ENCODE peak calls at places on chromosomes 13 and 19, in five cellular contexts. M is transverse colon; H is spleen; X is effector memory CD4-positive, alpha-beta T cell; O is left ventricle myocardium inferior. Q is an unnamed sample. For H3K36me3 and H3K4me1, the result is how much of the 10 kb centered on the place peaks cover.

GRCh38 chr13:79987323-79987722 is 353.6 kb downstream of the SPRY2 start:
- DNase-seq in M (no peak), H (no peak), X (no peak), O (no peak), Q (no peak)

GRCh38 chr13:67133476-67133875 is 96.7 kb downstream of the PCDH9 start:
- DNase-seq in M (no peak), H (no peak), X (no peak), O (no peak), Q (no peak)

GRCh38 chr13:113113846-113114271 is 8.3 kb downstream of the F7 start:
- DNase-seq in M (peak), H (peak), X (no peak), O (no peak), Q (no peak)

GRCh38 chr13:100544866-100545683 is 43.5 kb downstream of the GGACT start:
- DNase-seq in M (no peak), H (no peak), X (no peak), O (peak), Q (no peak)

GRCh38 chr13:95188128-95188527 is 113.1 kb downstream of the ABCC4 start:
- DNase-seq in M (no peak), H (no peak), X (no peak), O (no peak), Q (no peak)

GRCh38 chr13:24557121-24557520 is 44.5 kb upstream of the PARP4 start:
- DNase-seq in M (no peak), H (no peak), X (no peak), O (no peak), Q (no peak)

GRCh38 chr13:23516190-23516589 is 54.0 kb upstream of the TNFRSF19 start:
- DNase-seq in M (no peak), H (no peak), X (no peak), O (no peak), Q (no peak)

GRCh38 chr19:3350014-3350663 is 16.2 kb upstream of the NFIC start:
- DNase-seq in M (peak), H (no peak), X (no peak), O (no peak), Q (no peak)

GRCh38 chr13:94609196-94609595 is 7.5 kb downstream of the GPR180 start:
- DNase-seq in M (no peak), H (no peak), X (no peak), O (no peak), Q (no peak)

GRCh38 chr19:49362926-49363264 is 679 bp upstream of the TEAD2 start:
- DNase-seq in M (peak), H (no peak), X (no peak), O (peak), Q (no peak)

GRCh38 chr13:112943309-112944125 is 25.5 kb upstream of the MCF2L start:
- DNase-seq in M (peak), H (peak), X (no peak), O (peak), Q (peak)

GRCh38 chr13:98405107-98405571 is 171.8 kb downstream of the STK24 start:
- DNase-seq in M (no peak), H (no peak), X (no peak), O (no peak), Q (no peak)

GRCh38 chr13:82477436-82477835 is 1404.8 kb downstream of the SLITRK1 start:
- DNase-seq in M (no peak), H (no peak), X (no peak), O (no peak), Q (no peak)

GRCh38 chr13:113231306-113232207 is 22.1 kb downstream of the CUL4A start:
- DNase-seq in M (no peak), H (no peak), X (no peak), O (no peak), Q (no peak)

GRCh38 chr13:44386932-44387556 is 13.4 kb downstream of the SERP2 start:
- DNase-seq in M (no peak), H (no peak), X (no peak), O (no peak), Q (no peak)

GRCh38 chr19:11949201-11949600 is 15.6 kb upstream of the ZNF763 start:
- DNase-seq in M (no peak), H (no peak), X (no peak), O (no peak), Q (no peak)

GRCh38 chr13:41075034-41075433 is 13.7 kb downstream of the WBP4 start:
- DNase-seq in M (no peak), H (no peak), X (no peak), O (no peak), Q (peak)

GRCh38 chr13:25267715-25268114 is 19.6 kb downstream of the MTMR6 start:
- DNase-seq in M (no peak), H (no peak), X (no peak), O (no peak), Q (peak)

GRCh38 chr13:31699650-31700049 is 39.7 kb upstream of the RXFP2 start:
- DNase-seq in M (no peak), H (no peak), X (no peak), O (no peak), Q (no peak)

GRCh38 chr19:55882626-55883025 is 46.3 kb downstream of the NLRP4 start:
- DNase-seq in M (no peak), H (no peak), X (no peak), O (no peak), Q (no peak)

GRCh38 chr19:33029746-33030303 is 34.9 kb downstream of the RHPN2 start:
- DNase-seq in M (no peak), H (no peak), X (no peak), O (no peak), Q (no peak)

GRCh38 chr19:58558066-58558622 is at the start of gene UBE2M:
- DNase-seq in M (peak), H (peak), X (peak), O (peak), Q (peak)

GRCh38 chr13:75478659-75479058 is 3.3 kb downstream of the TBC1D4 start:
- DNase-seq in M (no peak), H (no peak), X (no peak), O (no peak), Q (no peak)

GRCh38 chr19:45142016-45142727 is 18.6 kb downstream of the NKPD1 start:
- DNase-seq in M (no peak), H (no peak), X (no peak), O (no peak), Q (no peak)
- H3K36me3 ChIP-seq in M (under half), H (under half), X (under half), O (half or more), Q (under half)

GRCh38 chr19:18477974-18478373 is 40.0 kb upstream of the ISYNA1 start:
- DNase-seq in M (no peak), H (peak), X (no peak), O (no peak), Q (no peak)

GRCh38 chr19:18477042-18477760 is 39.3 kb upstream of the ISYNA1 start:
- DNase-seq in M (no peak), H (peak), X (no peak), O (no peak), Q (no peak)

GRCh38 chr19:18476507-18477041 is 38.6 kb upstream of the ISYNA1 start:
- DNase-seq in M (no peak), H (peak), X (no peak), O (no peak), Q (no peak)

GRCh38 chr19:18479964-18480723 is 41.7 kb downstream of the ELL start:
- DNase-seq in M (peak), H (peak), X (no peak), O (peak), Q (no peak)

GRCh38 chr19:18478545-18479311 is 40.8 kb upstream of the ISYNA1 start:
- DNase-seq in M (peak), H (peak), X (peak), O (peak), Q (peak)
- H3K4me1 ChIP-seq in M (half or more), H (half or more), X (half or more), O (half or more), Q (half or more)

GRCh38 chr19:54209748-54210494 is 9.3 kb downstream of the RPS9 start:
- DNase-seq in M (peak), H (no peak), X (no peak), O (peak), Q (peak)
- H3K4me3 ChIP-seq in M (no peak), H (no peak), X (no peak), O (no peak), Q (no peak)

GRCh38 chr19:46357846-46358583 is 11.1 kb downstream of the PPP5C start:
- DNase-seq in M (no peak), H (no peak), X (no peak), O (no peak), Q (no peak)
- H3K36me3 ChIP-seq in M (under half), H (under half), X (under half), O (under half), Q (under half)

DNA sequence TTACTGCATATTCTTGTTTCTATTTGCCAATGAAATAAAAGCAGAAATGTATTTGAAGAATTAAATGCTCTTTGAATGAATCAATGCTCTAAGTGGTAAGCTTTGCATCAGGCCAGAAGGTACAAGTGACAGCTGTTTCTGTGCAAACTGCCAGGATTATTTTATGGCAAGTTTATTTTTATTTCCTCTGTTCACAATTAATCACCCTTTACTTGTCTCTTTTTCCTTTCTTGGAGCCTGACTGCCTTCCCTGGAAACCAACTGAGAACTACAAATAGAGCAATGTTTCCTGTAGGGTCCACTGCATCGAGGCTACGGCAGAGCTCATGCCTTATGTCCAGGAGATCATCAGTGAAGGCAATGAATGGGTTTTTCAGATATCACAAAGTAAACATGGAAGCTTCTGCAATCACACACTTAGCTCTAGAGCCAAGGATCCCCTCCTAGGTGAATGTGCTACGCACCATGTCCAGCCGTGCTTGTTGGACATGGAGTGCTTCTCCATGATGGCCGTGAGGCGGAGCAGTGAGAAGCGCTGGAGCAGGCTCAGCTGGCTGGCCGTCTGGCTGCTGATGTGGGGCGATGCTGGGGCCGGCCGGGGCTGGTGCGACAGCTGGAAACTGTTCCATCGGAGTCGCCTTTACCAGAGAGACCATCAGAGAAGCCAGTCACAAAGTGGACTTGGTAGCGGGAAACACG is 110.8 kb downstream of the KL start:
- DNase-seq in M (no peak), H (no peak), X (no peak), O (peak), Q (no peak)
- H3K4me1 ChIP-seq in M (under half), H (under half), X (under half), O (half or more), Q (under half)

Q was measured in CD4-positive, alpha-beta memory T cell.